ENCODE peak calls at places on chromosomes 2 and 18, in ten cellular contexts. D is M059J; K is Ammon's horn; C is stimulated activated naive CD8-positive, alpha-beta T cell treated with anti-CD3 and anti-CD28 coated beads, Interleukin-15, amount 100 ng/mL, for 72 hours; W is glutamatergic neuron; F is iPS DF 6.9; Q is BJ; V is nucleus accumbens; Y is CD8-positive, alpha-beta T cell; P is iris pigment epithelial cell. N is an unnamed sample.

GRCh38 chr2:41414486-41415230 is 633.2 kb upstream of the PKDCC start:
- DNase-seq in P (peak), F (peak), W (no peak), C (no peak), D (peak), V (no peak), Q (no peak), Y (no peak), K (no peak), N (peak)

GRCh38 chr18:80175451-80176235 is 66.6 kb downstream of the ADNP2 start:
- DNase-seq in W (no peak), F (no peak), K (no peak), C (peak), Y (peak), Q (no peak), D (no peak), V (no peak), P (no peak), N (no peak)

GRCh38 chr2:9244985-9245544 is 38.5 kb downstream of the ASAP2 start:
- DNase-seq in Y (no peak), F (peak), V (no peak), K (no peak), Q (no peak), P (no peak), C (no peak), D (peak), W (no peak), N (no peak)

GRCh38 chr2:19408592-19408991 is 50.2 kb upstream of the OSR1 start:
- DNase-seq in D (peak), V (no peak), K (no peak), Q (no peak), Y (no peak), C (no peak), W (no peak), F (no peak), P (peak), N (no peak)

GRCh38 chr2:10482460-10482859 is 34.3 kb upstream of the ODC1 start:
- DNase-seq in K (no peak), F (no peak), V (no peak), Y (no peak), P (no peak), D (no peak), Q (no peak), W (no peak), C (no peak), N (no peak)

GRCh38 chr2:12791906-12792305 is 75.2 kb downstream of the TRIB2 start:
- DNase-seq in D (no peak), K (no peak), W (no peak), F (no peak), Y (no peak), C (no peak), V (no peak), P (no peak), Q (no peak), N (no peak)

GRCh38 chr2:85648619-85649018 is 19.4 kb downstream of the SFTPB start:
- DNase-seq in V (no peak), Y (no peak), K (peak), W (no peak), F (no peak), C (no peak), P (peak), D (peak), Q (no peak), N (no peak)

GRCh38 chr2:23433282-23433681 is 48.3 kb downstream of the KLHL29 start:
- DNase-seq in D (no peak), Y (no peak), Q (no peak), F (no peak), W (no peak), K (no peak), P (no peak), V (no peak), C (no peak), N (no peak)

GRCh38 chr18:13809521-13810252 is 14.3 kb upstream of the MC5R start:
- DNase-seq in Y (no peak), D (no peak), Q (no peak), K (no peak), C (no peak), W (no peak), V (no peak), P (no peak), F (no peak), N (no peak)

GRCh38 chr2:127400897-127401756 is 13.4 kb upstream of the MAP3K2 start:
- DNase-seq in P (peak), V (no peak), Y (no peak), D (peak), W (no peak), C (no peak), K (no peak), Q (no peak), F (no peak), N (no peak)

GRCh38 chr2:3242747-3243369 is 134.8 kb downstream of the EIPR1 start:
- DNase-seq in F (no peak), Q (no peak), P (no peak), C (peak), D (no peak), Y (no peak), K (no peak), W (no peak), V (no peak), N (no peak)

GRCh38 chr2:18860179-18860578 is 270.8 kb upstream of the NT5C1B start:
- DNase-seq in D (no peak), K (no peak), Q (no peak), F (no peak), V (no peak), C (no peak), Y (no peak), P (no peak), W (no peak), N (no peak)

GRCh38 chr2:112841399-112842044 is 4.9 kb upstream of the IL1B start:
- DNase-seq in C (no peak), W (no peak), Q (no peak), F (no peak), V (no peak), P (peak), Y (no peak), K (peak), D (no peak), N (no peak)

GRCh38 chr2:218618102-218618860 is 10.6 kb downstream of the PLCD4 start:
- DNase-seq in V (no peak), D (peak), K (no peak), W (no peak), F (no peak), C (no peak), Y (no peak), P (no peak), Q (no peak), N (no peak)

GRCh38 chr2:233013027-233013461 is at the start of gene NGEF:
- DNase-seq in C (no peak), V (no peak), D (no peak), Y (no peak), W (no peak), K (no peak), P (no peak), F (no peak), Q (no peak), N (no peak)

GRCh38 chr18:70047931-70048603 is 100.4 kb upstream of the CD226 start:
- DNase-seq in Q (peak), W (no peak), P (peak), D (peak), F (no peak), Y (no peak), K (no peak), C (no peak), V (no peak), N (no peak)

GRCh38 chr2:150296795-150297546 is 190.5 kb downstream of the RND3 start:
- DNase-seq in Y (no peak), P (peak), W (no peak), F (no peak), C (no peak), V (no peak), K (peak), Q (no peak), D (peak), N (no peak)

GRCh38 chr18:57649536-57650495 is 28.2 kb upstream of the NARS1 start:
- DNase-seq in D (peak), W (no peak), C (no peak), K (peak), Y (no peak), Q (peak), V (no peak), P (peak), F (no peak), N (no peak)

GRCh38 chr2:44932079-44932478 is 9.4 kb upstream of the SIX3 start:
- DNase-seq in Y (no peak), V (no peak), W (peak), C (no peak), P (no peak), Q (no peak), F (no peak), K (no peak), D (no peak), N (no peak)

GRCh38 chr2:190441564-190441963 is 33.4 kb downstream of the MFSD6 start:
- DNase-seq in P (no peak), K (no peak), D (no peak), F (no peak), C (no peak), V (no peak), Q (no peak), W (no peak), Y (no peak), N (no peak)

GRCh38 chr2:200171761-200172482 is 134.6 kb upstream of the SPATS2L start:
- DNase-seq in Q (no peak), V (no peak), P (peak), F (no peak), K (no peak), C (no peak), D (peak), Y (no peak), W (no peak), N (peak)

GRCh38 chr18:68893396-68893795 is 95.5 kb downstream of the CCDC102B start:
- DNase-seq in K (no peak), F (no peak), V (no peak), C (no peak), Q (no peak), P (no peak), Y (no peak), D (no peak), W (no peak), N (no peak)

GRCh38 chr18:45384137-45384998 is 230.9 kb upstream of the SLC14A2 start:
- DNase-seq in W (peak), C (peak), Q (no peak), D (peak), V (no peak), K (peak), Y (no peak), P (peak), F (peak), N (peak)

GRCh38 chr2:232421189-232421785 is 14.6 kb downstream of the ALPG start:
- DNase-seq in V (no peak), Y (no peak), P (no peak), Q (no peak), K (no peak), W (no peak), F (no peak), D (no peak), C (no peak), N (no peak)

GRCh38 chr2:203585541-203585940 is 50.4 kb upstream of the RAPH1 start:
- DNase-seq in D (no peak), Y (no peak), Q (no peak), F (no peak), P (no peak), V (no peak), W (no peak), K (no peak), C (no peak), N (no peak)

GRCh38 chr2:215828528-215829184 is 184.7 kb downstream of the MREG start:
- DNase-seq in D (peak), P (peak), V (no peak), F (peak), W (peak), Q (no peak), Y (no peak), K (peak), C (peak), N (peak)

N was measured in DMS 273 treated with DMSO at 0.1 percent for 48 hours.